ENCODE peak calls at places on chromosome 22, in nine cellular contexts. L is kidney, T is type B pancreatic cell, M is lower lobe of right lung, Q is HFFc6, W is BJ, C is ovary, P is GM23338, I is foreskin fibroblast. A is an unnamed sample.

GRCh38 chr22:27317961-27318360 is 483.6 kb downstream of the MN1 start:
- DNase-seq in L (no peak), T (no peak), M (no peak), Q (no peak), W (peak; percentile 19), C (no peak), P (no peak), I (no peak), A (no peak)

GRCh38 chr22:27952091-27952490 is 33.0 kb upstream of the PITPNB start:
- DNase-seq in L (no peak), T (no peak), M (no peak), Q (peak; percentile 61), W (no peak), C (no peak), P (no peak), I (peak; percentile 86), A (no peak)

GRCh38 chr22:17700778-17701177 is 62.2 kb downstream of the BCL2L13 start:
- DNase-seq in L (no peak), T (no peak), M (no peak), Q (no peak), W (no peak), C (no peak), P (peak; percentile 41), I (no peak), A (no peak)

GRCh38 chr22:33564683-33565082 is 355.6 kb downstream of the LARGE1 start:
- DNase-seq in L (no peak), T (no peak), M (no peak), Q (no peak), W (no peak), C (no peak), P (no peak), I (no peak), A (no peak)

GRCh38 chr22:44870021-44870420 is 117.6 kb downstream of the ARHGAP8 start:
- DNase-seq in L (peak; percentile 50), T (no peak), M (no peak), Q (no peak), W (no peak), C (no peak), P (peak; percentile 29), I (no peak), A (no peak)

GRCh38 chr22:19554834-19555404 is 30.7 kb upstream of the CLDN5 start:
- DNase-seq in L (no peak), T (no peak), M (no peak), Q (peak; percentile 46), W (no peak), C (no peak), P (peak; percentile 85), I (peak; percentile 56), A (no peak)

GRCh38 chr22:45848904-45849303 is 128.1 kb downstream of the WNT7B start:
- DNase-seq in L (no peak), T (no peak), M (no peak), Q (no peak), W (no peak), C (no peak), P (no peak), I (no peak), A (no peak)

GRCh38 chr22:42564699-42565098 is 10.9 kb downstream of the SERHL2 start:
- DNase-seq in L (no peak), T (no peak), M (no peak), Q (no peak), W (no peak), C (no peak), P (no peak), I (no peak), A (no peak)

GRCh38 chr22:26477341-26477731 is 6.2 kb downstream of the HPS4 start:
- DNase-seq in L (no peak), T (no peak), M (no peak), Q (no peak), W (no peak), C (no peak), P (no peak), I (no peak), A (no peak)

GRCh38 chr22:37139762-37140161 is 10.0 kb downstream of the IL2RB start:
- DNase-seq in L (no peak), T (no peak), M (no peak), Q (no peak), W (no peak), C (no peak), P (no peak), I (no peak), A (no peak)
- TF ChIP-seq CTCF in L (no peak), T (no peak), M (no peak), Q (no peak), W (no peak), C (no peak), P (no peak), I (no peak), A (no peak)

DNA sequence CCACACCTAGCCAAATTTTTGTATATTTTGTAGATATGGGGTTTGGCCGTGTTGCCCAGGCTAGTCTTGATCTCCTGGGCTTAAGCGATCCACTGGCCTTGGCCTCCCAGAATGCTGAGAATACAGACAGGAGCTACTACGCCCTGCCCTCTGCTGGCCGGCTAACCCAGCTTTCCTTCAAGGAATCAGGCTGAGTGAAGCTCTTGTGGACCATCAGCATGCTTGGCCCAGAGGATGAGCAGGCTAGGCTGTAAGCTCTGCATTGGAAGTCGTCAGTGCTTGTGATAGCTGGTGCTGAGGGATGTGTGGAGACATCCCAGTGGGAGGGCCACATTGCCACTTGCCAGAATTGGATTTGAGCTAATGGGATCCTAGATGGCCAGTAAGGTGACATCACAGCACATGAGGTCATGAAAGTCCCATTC is 60.6 kb downstream of the MED15 start:
- DNase-seq in L (no peak), T (no peak), M (no peak), Q (peak; percentile 66), W (no peak), C (no peak), P (peak; percentile 40), I (peak; percentile 85), A (peak; percentile 62)
- TF ChIP-seq CTCF in L (no peak), T (peak; percentile 33), M (peak; percentile 16), Q (peak; percentile 77), W (peak; percentile 73), C (no peak), P (peak; percentile 25), I (peak; percentile 64), A (peak; percentile 73)

DNA sequence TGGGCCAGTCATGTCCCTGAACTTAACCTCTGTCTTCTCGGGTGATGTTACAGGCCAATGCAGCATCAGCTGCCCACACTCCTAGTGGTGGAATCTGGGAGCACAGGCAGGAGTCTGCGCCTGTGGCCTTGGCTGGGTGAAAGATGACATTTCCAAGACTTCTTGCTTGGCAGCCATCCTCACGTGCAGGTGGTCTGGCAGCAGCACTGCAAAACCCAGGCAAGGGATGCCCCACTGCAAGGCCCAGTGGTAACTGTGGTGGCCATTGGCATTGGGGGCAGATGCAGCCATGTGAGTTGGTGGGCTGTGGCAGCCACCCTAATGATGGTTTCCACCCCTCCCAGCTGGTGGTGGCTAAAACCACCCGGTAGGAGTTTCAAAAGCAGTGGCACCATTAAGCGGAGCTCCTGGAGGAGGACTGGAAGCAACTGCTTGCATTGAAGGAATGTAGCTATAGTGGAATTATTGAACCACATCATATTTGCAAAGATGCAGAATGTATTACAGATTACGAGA is 120.5 kb upstream of the TOP3B start:
- DNase-seq in L (no peak), T (no peak), M (no peak), Q (peak; percentile 9), W (no peak), C (no peak), P (peak; percentile 72), I (no peak), A (no peak)
- TF ChIP-seq CTCF in L (peak; percentile 29), T (peak; percentile 71), M (peak; percentile 20), Q (peak; percentile 75), W (peak; percentile 43), C (no peak), P (peak; percentile 63), I (peak; percentile 37), A (peak; percentile 54)

GRCh38 chr22:50246242-50247175 is 1.7 kb upstream of the TUBGCP6 start:
- DNase-seq in L (no peak), T (no peak), M (no peak), Q (no peak), W (no peak), C (no peak), P (peak; percentile 54), I (no peak), A (no peak)
- TF ChIP-seq CTCF in L (peak; percentile 1), T (peak; percentile 42), M (no peak), Q (peak; percentile 50), W (no peak), C (no peak), P (peak; percentile 12), I (no peak), A (peak; percentile 26)

GRCh38 chr22:38465673-38466490 is 2.0 kb upstream of the KDELR3 start:
- DNase-seq in L (peak; percentile 69), T (no peak), M (peak; percentile 37), Q (no peak), W (no peak), C (no peak), P (no peak), I (peak; percentile 34), A (peak; percentile 61)

GRCh38 chr22:38469306-38469781 is 1.4 kb downstream of the KDELR3 start:
- DNase-seq in L (peak; percentile 66), T (no peak), M (peak; percentile 21), Q (no peak), W (no peak), C (no peak), P (no peak), I (no peak), A (no peak)

GRCh38 chr22:38468761-38469305 is 937 bp downstream of the KDELR3 start:
- DNase-seq in L (peak; percentile 61), T (no peak), M (peak; percentile 39), Q (no peak), W (no peak), C (no peak), P (no peak), I (no peak), A (no peak)

GRCh38 chr22:38467438-38467903 is 425 bp upstream of the KDELR3 start:
- DNase-seq in L (no peak), T (no peak), M (no peak), Q (no peak), W (no peak), C (peak; percentile 38), P (peak; percentile 47), I (no peak), A (no peak)

DNA sequence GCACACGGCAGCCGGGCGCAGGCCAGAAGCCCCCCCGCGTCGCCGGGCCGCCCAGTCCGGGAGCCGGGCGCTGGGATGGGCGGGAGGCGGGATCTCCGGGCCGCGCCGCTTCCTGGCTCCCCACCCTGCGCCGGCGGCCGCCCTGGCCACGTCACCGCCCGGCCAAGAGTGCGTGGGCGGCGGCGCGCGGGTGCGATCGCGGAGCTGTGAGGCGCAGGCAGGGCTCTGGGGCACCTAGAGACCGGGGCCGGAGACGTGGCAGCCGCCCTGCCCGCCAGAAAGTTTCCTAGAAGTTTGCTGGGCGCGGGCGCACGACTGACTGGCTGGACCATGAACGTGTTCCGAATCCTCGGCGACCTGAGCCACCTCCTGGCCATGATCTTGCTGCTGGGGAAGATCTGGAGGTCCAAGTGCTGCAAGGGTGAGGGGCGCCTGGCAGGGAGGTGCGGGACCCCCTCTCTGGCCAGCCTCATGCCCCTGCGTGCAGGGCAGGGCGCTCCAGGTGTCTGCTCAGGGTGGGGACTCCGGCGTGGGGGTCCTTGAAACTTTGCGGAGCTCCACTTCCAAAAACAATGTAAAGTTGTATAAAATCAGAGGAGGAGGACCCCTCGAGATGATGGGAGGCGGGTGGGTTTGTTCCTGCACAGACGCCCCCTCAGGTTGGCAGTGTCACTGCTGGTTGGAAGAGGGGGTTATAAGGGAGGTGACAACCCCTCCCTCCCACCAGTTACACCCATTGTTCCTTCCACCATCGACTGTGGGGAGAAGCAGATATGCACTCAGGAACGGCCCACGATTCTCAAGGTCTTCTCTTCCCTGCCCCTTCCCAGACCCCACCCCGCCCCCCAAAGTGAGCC is at the start of gene KDELR3:
- DNase-seq in L (peak; percentile 89), T (no peak), M (peak; percentile 77), Q (peak; percentile 48), W (no peak), C (peak; percentile 72), P (peak; percentile 59), I (peak; percentile 93), A (no peak)
- TF ChIP-seq CTCF in L (no peak), T (peak; percentile 67), M (no peak), Q (peak; percentile 63), W (peak; percentile 40), C (no peak), P (peak; percentile 47), I (no peak), A (peak; percentile 73)

A was measured in chondrocyte.